ENCODE peak calls at places on chromosomes 5 and 9, in seven cellular contexts. One of them, this sample, is unnamed.

GRCh38 chr9:129406278-129407225 is 214.3 kb downstream of the C9orf50 start:
- DNase-seq in GM12865: no peak
- DNase-seq in transverse colon: peak
- DNase-seq in thyroid gland: peak
- DNase-seq in HFF-Myc: no peak
- DNase-seq in fibroblast of lung: no peak
- DNase-seq in GM06990: no peak
- DNase-seq in this sample: no peak

GRCh38 chr5:123186762-123187161 is 97.7 kb downstream of the PRDM6 start:
- DNase-seq in thyroid gland: no peak
- DNase-seq in GM12865: no peak
- DNase-seq in GM06990: no peak
- DNase-seq in HFF-Myc: no peak
- DNase-seq in fibroblast of lung: no peak
- DNase-seq in transverse colon: no peak
- DNase-seq in this sample: no peak

GRCh38 chr9:81819859-81820546 is 108.2 kb upstream of the SPATA31D4 start:
- DNase-seq in GM06990: no peak
- DNase-seq in transverse colon: no peak
- DNase-seq in GM12865: no peak
- DNase-seq in HFF-Myc: no peak
- DNase-seq in fibroblast of lung: peak
- DNase-seq in thyroid gland: no peak
- DNase-seq in this sample: no peak

GRCh38 chr5:78927657-78928282 is 57.3 kb downstream of the ARSB start:
- DNase-seq in transverse colon: no peak
- DNase-seq in thyroid gland: no peak
- DNase-seq in fibroblast of lung: no peak
- DNase-seq in HFF-Myc: no peak
- DNase-seq in GM06990: no peak
- DNase-seq in GM12865: no peak
- DNase-seq in this sample: peak

GRCh38 chr9:19231126-19232035 is 888 bp downstream of the DENND4C start:
- DNase-seq in HFF-Myc: no peak
- DNase-seq in GM12865: peak
- DNase-seq in thyroid gland: peak
- DNase-seq in transverse colon: peak
- DNase-seq in GM06990: no peak
- DNase-seq in fibroblast of lung: peak
- DNase-seq in this sample: no peak

GRCh38 chr5:67264056-67264455 is 67.5 kb upstream of the CD180 start:
- DNase-seq in fibroblast of lung: no peak
- DNase-seq in transverse colon: no peak
- DNase-seq in HFF-Myc: no peak
- DNase-seq in GM12865: no peak
- DNase-seq in thyroid gland: no peak
- DNase-seq in GM06990: no peak
- DNase-seq in this sample: no peak

GRCh38 chr9:107750741-107751521 is 261.4 kb upstream of the KLF4 start:
- DNase-seq in GM06990: no peak
- DNase-seq in thyroid gland: peak
- DNase-seq in GM12865: peak
- DNase-seq in transverse colon: peak
- DNase-seq in fibroblast of lung: peak
- DNase-seq in HFF-Myc: peak
- DNase-seq in this sample: peak

GRCh38 chr5:35009059-35009458 is 38.7 kb downstream of the AGXT2 start:
- DNase-seq in fibroblast of lung: no peak
- DNase-seq in transverse colon: no peak
- DNase-seq in GM06990: no peak
- DNase-seq in GM12865: no peak
- DNase-seq in thyroid gland: no peak
- DNase-seq in HFF-Myc: no peak
- DNase-seq in this sample: no peak

GRCh38 chr5:17127743-17128231 is 89.6 kb upstream of the BASP1 start:
- DNase-seq in transverse colon: no peak
- DNase-seq in GM06990: no peak
- DNase-seq in HFF-Myc: peak
- DNase-seq in thyroid gland: no peak
- DNase-seq in fibroblast of lung: peak
- DNase-seq in GM12865: no peak
- DNase-seq in this sample: peak

GRCh38 chr9:37293664-37294524 is 128.6 kb upstream of the GRHPR start:
- DNase-seq in thyroid gland: no peak
- DNase-seq in GM06990: peak
- DNase-seq in fibroblast of lung: peak
- DNase-seq in transverse colon: no peak
- DNase-seq in HFF-Myc: no peak
- DNase-seq in GM12865: peak
- DNase-seq in this sample: no peak

GRCh38 chr5:133754575-133755169 is 142.3 kb upstream of the FSTL4 start:
- DNase-seq in transverse colon: peak
- DNase-seq in GM06990: no peak
- DNase-seq in HFF-Myc: no peak
- DNase-seq in GM12865: peak
- DNase-seq in fibroblast of lung: peak
- DNase-seq in thyroid gland: peak
- DNase-seq in this sample: no peak

GRCh38 chr9:33448159-33448511 is 742 bp upstream of the AQP3 start:
- DNase-seq in fibroblast of lung: no peak
- DNase-seq in HFF-Myc: no peak
- DNase-seq in thyroid gland: no peak
- DNase-seq in GM12865: no peak
- DNase-seq in transverse colon: no peak
- DNase-seq in GM06990: no peak
- DNase-seq in this sample: no peak

GRCh38 chr5:73370076-73370475 is 78.5 kb downstream of the FOXD1 start:
- DNase-seq in thyroid gland: no peak
- DNase-seq in GM06990: no peak
- DNase-seq in HFF-Myc: no peak
- DNase-seq in GM12865: no peak
- DNase-seq in fibroblast of lung: no peak
- DNase-seq in transverse colon: no peak
- DNase-seq in this sample: no peak

GRCh38 chr5:147522435-147522834 is 12.6 kb upstream of the DPYSL3 start:
- DNase-seq in HFF-Myc: no peak
- DNase-seq in GM12865: no peak
- DNase-seq in transverse colon: no peak
- DNase-seq in fibroblast of lung: no peak
- DNase-seq in thyroid gland: no peak
- DNase-seq in GM06990: no peak
- DNase-seq in this sample: no peak

GRCh38 chr9:19782005-19782404 is 6.8 kb downstream of the SLC24A2 start:
- DNase-seq in transverse colon: no peak
- DNase-seq in HFF-Myc: no peak
- DNase-seq in GM06990: no peak
- DNase-seq in fibroblast of lung: peak
- DNase-seq in thyroid gland: no peak
- DNase-seq in GM12865: no peak
- DNase-seq in this sample: peak

GRCh38 chr5:78930742-78931141 is 54.4 kb downstream of the ARSB start:
- DNase-seq in fibroblast of lung: peak
- DNase-seq in GM06990: no peak
- DNase-seq in HFF-Myc: no peak
- DNase-seq in transverse colon: no peak
- DNase-seq in thyroid gland: no peak
- DNase-seq in GM12865: no peak
- DNase-seq in this sample: peak

GRCh38 chr9:124357591-124358361 is 57.5 kb downstream of the PSMB7 start:
- DNase-seq in GM12865: peak
- DNase-seq in GM06990: peak
- DNase-seq in thyroid gland: peak
- DNase-seq in fibroblast of lung: no peak
- DNase-seq in transverse colon: no peak
- DNase-seq in HFF-Myc: no peak
- DNase-seq in this sample: no peak

GRCh38 chr9:8725635-8726034 is 926.1 kb upstream of the DMAC1 start:
- DNase-seq in HFF-Myc: no peak
- DNase-seq in thyroid gland: no peak
- DNase-seq in fibroblast of lung: no peak
- DNase-seq in GM12865: no peak
- DNase-seq in transverse colon: no peak
- DNase-seq in GM06990: no peak
- DNase-seq in this sample: no peak

GRCh38 chr5:665541-665955 is 27.6 kb downstream of the TPPP start:
- DNase-seq in fibroblast of lung: no peak
- DNase-seq in GM06990: no peak
- DNase-seq in thyroid gland: no peak
- DNase-seq in GM12865: no peak
- DNase-seq in transverse colon: no peak
- DNase-seq in HFF-Myc: no peak
- DNase-seq in this sample: no peak

GRCh38 chr5:111762895-111763294 is 5.9 kb upstream of the NREP start:
- DNase-seq in thyroid gland: no peak
- DNase-seq in GM12865: no peak
- DNase-seq in transverse colon: no peak
- DNase-seq in fibroblast of lung: peak
- DNase-seq in GM06990: no peak
- DNase-seq in HFF-Myc: no peak
- DNase-seq in this sample: no peak

GRCh38 chr5:158534203-158534602 is 565.5 kb downstream of the EBF1 start:
- DNase-seq in HFF-Myc: no peak
- DNase-seq in GM06990: no peak
- DNase-seq in thyroid gland: no peak
- DNase-seq in fibroblast of lung: no peak
- DNase-seq in transverse colon: no peak
- DNase-seq in GM12865: no peak
- DNase-seq in this sample: no peak

GRCh38 chr9:4147476-4148214 is 152.2 kb downstream of the GLIS3 start:
- DNase-seq in fibroblast of lung: no peak
- DNase-seq in thyroid gland: peak
- DNase-seq in GM06990: no peak
- DNase-seq in GM12865: no peak
- DNase-seq in HFF-Myc: no peak
- DNase-seq in transverse colon: peak
- DNase-seq in this sample: no peak

DNA sequence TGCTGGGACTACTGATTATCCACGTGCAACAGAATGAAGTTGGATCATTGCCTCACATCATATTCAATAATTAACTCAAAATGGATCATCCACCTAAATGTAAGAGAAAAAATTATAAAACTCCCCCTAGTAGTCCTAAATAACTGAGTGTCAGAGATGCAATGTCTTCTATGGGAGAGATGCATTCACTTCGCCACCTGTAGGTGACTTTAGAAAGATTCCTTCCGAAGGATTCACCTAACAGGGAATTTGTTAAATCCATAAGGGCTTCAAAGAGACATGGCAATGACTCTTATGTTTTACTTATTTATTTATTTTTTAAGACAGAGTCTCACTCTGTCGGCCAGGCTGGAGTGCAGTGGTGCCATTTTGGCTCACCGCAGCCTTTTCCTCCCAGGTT is 526.0 kb downstream of the MTRR start:
- DNase-seq in GM06990: no peak
- DNase-seq in fibroblast of lung: no peak
- DNase-seq in thyroid gland: no peak
- DNase-seq in GM12865: no peak
- DNase-seq in HFF-Myc: no peak
- DNase-seq in transverse colon: no peak
- DNase-seq in this sample: no peak
- TF ChIP-seq CTCF in GM06990: no peak
- TF ChIP-seq CTCF in fibroblast of lung: no peak
- TF ChIP-seq CTCF in thyroid gland: no peak
- TF ChIP-seq CTCF in GM12865: no peak
- TF ChIP-seq CTCF in HFF-Myc: no peak
- TF ChIP-seq CTCF in transverse colon: no peak
- TF ChIP-seq CTCF in this sample: no peak

DNA sequence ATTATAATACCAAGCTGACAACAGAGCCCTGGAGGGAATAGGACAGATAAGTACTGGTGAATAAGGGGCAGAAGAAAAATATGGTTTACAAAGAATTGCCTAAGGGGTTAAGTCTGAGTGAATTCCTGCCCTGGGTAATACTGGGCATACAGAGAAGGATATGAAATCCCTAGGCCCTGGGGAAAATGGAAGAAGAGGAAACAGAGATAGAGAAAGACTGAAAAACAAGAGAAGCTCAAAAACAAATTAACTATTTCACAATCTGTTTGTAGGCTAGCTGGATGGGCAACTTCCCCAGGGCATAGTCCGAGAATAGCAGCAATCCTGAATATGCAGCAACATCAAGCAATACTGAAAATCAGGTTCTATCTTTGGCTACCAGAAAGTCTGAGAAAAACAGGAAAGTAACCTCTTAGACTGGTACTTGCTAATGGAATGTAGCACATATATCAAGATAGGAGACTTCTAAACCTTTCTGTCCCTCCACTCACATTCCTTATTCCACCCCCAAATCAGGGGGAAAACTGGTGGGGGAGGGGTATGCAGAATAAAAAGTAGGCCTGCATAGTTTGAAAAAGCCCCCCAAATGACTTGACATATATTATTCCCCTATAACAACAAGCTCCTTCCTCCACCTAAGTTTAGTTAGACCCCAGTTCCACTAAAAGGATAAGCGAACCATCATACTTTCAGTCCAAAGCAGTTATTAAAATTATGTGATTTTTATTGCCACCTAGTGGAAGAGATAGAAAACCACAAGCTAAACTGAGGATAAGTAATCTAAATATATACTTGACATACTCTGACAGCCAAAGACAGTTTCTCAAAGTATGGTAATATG is 20.6 kb downstream of the SLC38A9 start:
- DNase-seq in HFF-Myc: no peak
- DNase-seq in transverse colon: no peak
- DNase-seq in thyroid gland: no peak
- DNase-seq in fibroblast of lung: peak
- DNase-seq in GM12865: peak
- DNase-seq in GM06990: peak
- DNase-seq in this sample: peak
- H3K4me3 ChIP-seq in HFF-Myc: no peak
- H3K4me3 ChIP-seq in transverse colon: no peak
- H3K4me3 ChIP-seq in thyroid gland: no peak
- H3K4me3 ChIP-seq in fibroblast of lung: no peak
- H3K4me3 ChIP-seq in GM12865: no peak
- H3K4me3 ChIP-seq in GM06990: no peak
- H3K4me3 ChIP-seq in this sample: no peak

GRCh38 chr9:121975801-121976277 is 117.3 kb downstream of the TTLL11 start:
- DNase-seq in fibroblast of lung: peak
- DNase-seq in thyroid gland: no peak
- DNase-seq in GM12865: no peak
- DNase-seq in HFF-Myc: no peak
- DNase-seq in GM06990: no peak
- DNase-seq in transverse colon: peak
- DNase-seq in this sample: no peak
- TF ChIP-seq CTCF in fibroblast of lung: no peak
- TF ChIP-seq CTCF in thyroid gland: no peak
- TF ChIP-seq CTCF in GM12865: no peak
- TF ChIP-seq CTCF in HFF-Myc: no peak
- TF ChIP-seq CTCF in GM06990: no peak
- TF ChIP-seq CTCF in transverse colon: no peak
- TF ChIP-seq CTCF in this sample: no peak

DNA sequence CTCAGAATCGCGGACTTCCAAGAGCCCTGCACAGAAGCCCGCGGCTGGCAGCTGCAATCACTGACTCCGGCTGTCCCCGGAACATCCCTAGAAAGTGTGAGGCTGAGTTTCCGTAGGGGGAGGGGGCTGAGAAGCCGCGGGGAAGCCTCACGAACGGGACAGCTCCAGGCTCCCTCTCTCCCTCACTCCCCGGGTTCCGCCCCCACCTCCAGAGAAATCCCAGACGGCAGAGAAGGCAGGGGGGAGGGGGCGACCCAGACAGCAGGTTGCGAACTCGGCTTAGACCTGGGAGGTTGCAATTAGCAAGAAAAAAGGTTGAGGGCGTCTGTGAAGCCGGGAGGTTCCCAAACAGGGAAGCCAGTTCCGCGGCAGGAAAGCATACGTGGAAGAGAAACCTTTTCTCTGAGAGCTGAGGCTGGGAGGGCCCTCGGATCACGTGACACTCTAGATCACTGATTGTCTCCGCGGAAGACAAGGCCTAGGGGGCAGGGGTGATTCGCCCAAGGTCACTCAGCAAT is 73.8 kb upstream of the CPLX2 start:
- DNase-seq in fibroblast of lung: no peak
- DNase-seq in transverse colon: no peak
- DNase-seq in GM06990: no peak
- DNase-seq in GM12865: no peak
- DNase-seq in thyroid gland: no peak
- DNase-seq in HFF-Myc: no peak
- DNase-seq in this sample: no peak
- H3K4me3 ChIP-seq in fibroblast of lung: no peak
- H3K4me3 ChIP-seq in transverse colon: no peak
- H3K4me3 ChIP-seq in GM06990: no peak
- H3K4me3 ChIP-seq in GM12865: no peak
- H3K4me3 ChIP-seq in thyroid gland: no peak
- H3K4me3 ChIP-seq in HFF-Myc: no peak
- H3K4me3 ChIP-seq in this sample: peak

This sample was measured in astrocyte of the cerebellum.